ENCODE peak calls at places on chromosomes 6 and 20, in five cellular contexts. N, S, M, T and L are unnamed samples.

GRCh38 chr20:61455508-61456215 is 203.6 kb downstream of the CDH4 start:
- DNase-seq in N (no peak), S (no peak), M (no peak), T (no peak), L (no peak)

GRCh38 chr6:32637219-32637880 is at the start of gene HLA-DQA1:
- DNase-seq in N (no peak), S (no peak), M (peak; percentile 96), T (no peak), L (no peak)

GRCh38 chr6:141103246-141103645 is 1029.5 kb upstream of the GJE1 start:
- DNase-seq in N (no peak), S (no peak), M (no peak), T (no peak), L (peak; percentile 79)

GRCh38 chr6:166494757-166495486 is 91.6 kb downstream of the RAMACL start:
- DNase-seq in N (peak; percentile 39), S (no peak), M (no peak), T (no peak), L (no peak)

GRCh38 chr6:3884007-3884745 is 35.0 kb downstream of the FAM50B start:
- DNase-seq in N (no peak), S (peak; percentile 26), M (no peak), T (no peak), L (no peak)

GRCh38 chr6:73854998-73855718 is 159.2 kb downstream of the CD109 start:
- DNase-seq in N (no peak), S (peak; percentile 63), M (peak; percentile 84), T (peak; percentile 33), L (peak; percentile 35)

GRCh38 chr6:34288581-34288980 is 39.8 kb upstream of the SMIM29 start:
- DNase-seq in N (no peak), S (no peak), M (no peak), T (no peak), L (no peak)

GRCh38 chr6:47905717-47906116 is 123.9 kb downstream of the OPN5 start:
- DNase-seq in N (no peak), S (no peak), M (no peak), T (no peak), L (no peak)

GRCh38 chr6:168988801-168989200 is 264.8 kb downstream of the THBS2 start:
- DNase-seq in N (no peak), S (peak; percentile 26), M (no peak), T (no peak), L (no peak)

GRCh38 chr6:139133272-139133671 is 1.6 kb upstream of the HECA start:
- DNase-seq in N (no peak), S (no peak), M (peak; percentile 96), T (no peak), L (no peak)

GRCh38 chr6:132199343-132199742 is 201.9 kb downstream of the MOXD1 start:
- DNase-seq in N (no peak), S (peak; percentile 41), M (no peak), T (no peak), L (no peak)

GRCh38 chr20:31838646-31839292 is 6.6 kb downstream of the FOXS1 start:
- DNase-seq in N (no peak), S (no peak), M (no peak), T (no peak), L (no peak)

GRCh38 chr20:47273591-47274235 is 82.8 kb downstream of the ZMYND8 start:
- DNase-seq in N (no peak), S (no peak), M (no peak), T (no peak), L (no peak)

GRCh38 chr6:134002821-134003220 is 49.6 kb downstream of the SLC2A12 start:
- DNase-seq in N (no peak), S (no peak), M (no peak), T (no peak), L (no peak)

GRCh38 chr20:45157977-45158376 is 16.7 kb upstream of the PI3 start:
- DNase-seq in N (no peak), S (peak; percentile 53), M (no peak), T (no peak), L (no peak)

GRCh38 chr20:54228841-54229240 is 21.0 kb downstream of the PFDN4 start:
- DNase-seq in N (no peak), S (no peak), M (no peak), T (no peak), L (no peak)

GRCh38 chr6:138526822-138527235 is 27.5 kb upstream of the NHSL1 start:
- DNase-seq in N (no peak), S (no peak), M (no peak), T (no peak), L (peak; percentile 10)

GRCh38 chr6:29376003-29376402 is 912 bp upstream of the OR12D3 start:
- DNase-seq in N (no peak), S (no peak), M (peak; percentile 52), T (no peak), L (no peak)

GRCh38 chr20:62901891-62902290 is 24.4 kb downstream of the DIDO1 start:
- DNase-seq in N (no peak), S (no peak), M (no peak), T (peak; percentile 15), L (no peak)